ENCODE peak calls at places on chromosomes 2 and 18, in nine cellular contexts. I is neural progenitor cell; F is endothelial cell; L is GM12891; X is aorta; B is K562; N is SK-N-SH; O is GM23248; E is activated CD4-positive, alpha-beta T cell treated with anti-CD3 and anti-CD28 coated beads, Interleukin-2, amount 10 ng/mL, durations not matched to agents 24 days and 14 days. C is an unnamed sample.

GRCh38 chr2:113818382-113818951 is 62.0 kb upstream of the SLC35F5 start:
- DNase-seq in F (peak; percentile 5), X (peak; percentile 46), N (peak; percentile 12), B (peak; percentile 31), L (no peak), I (peak; percentile 58), E (no peak), O (peak; percentile 99), C (no peak)

GRCh38 chr18:75526038-75526437 is 98.5 kb upstream of the SMIM21 start:
- DNase-seq in N (no peak), O (no peak), E (no peak), F (no peak), B (no peak), I (no peak), L (no peak), X (no peak), C (no peak)

GRCh38 chr2:101515512-101515911 is 40.6 kb upstream of the RFX8 start:
- DNase-seq in O (peak; percentile 75), F (no peak), L (no peak), E (no peak), I (no peak), N (no peak), X (no peak), B (no peak), C (no peak)

GRCh38 chr18:31610841-31611240 is 19.2 kb downstream of the TTR start:
- DNase-seq in L (no peak), F (peak; percentile 50), N (peak; percentile 27), B (no peak), I (peak; percentile 76), E (no peak), O (peak; percentile 15), X (no peak), C (no peak)

GRCh38 chr2:143223556-143223955 is 94.3 kb downstream of the ARHGAP15 start:
- DNase-seq in N (no peak), F (no peak), O (no peak), I (no peak), E (no peak), L (no peak), X (no peak), B (no peak), C (no peak)

GRCh38 chr2:241412144-241412543 is 56.1 kb downstream of the FARP2 start:
- DNase-seq in I (no peak), E (no peak), X (no peak), N (no peak), O (peak; percentile 17), F (no peak), B (peak; percentile 25), L (no peak), C (no peak)

GRCh38 chr2:111196435-111196834 is 75.7 kb downstream of the BCL2L11 start:
- DNase-seq in X (no peak), N (no peak), E (no peak), O (no peak), F (no peak), I (no peak), B (no peak), L (no peak), C (no peak)

GRCh38 chr2:201259216-201259615 is 1.1 kb upstream of the CASP8 start:
- DNase-seq in B (no peak), X (no peak), I (no peak), O (no peak), L (no peak), F (no peak), N (no peak), E (no peak), C (no peak)

GRCh38 chr2:232878855-232879617 is 9.0 kb downstream of the SNORC start:
- DNase-seq in N (peak; percentile 18), I (no peak), O (no peak), X (no peak), B (no peak), E (no peak), F (no peak), L (no peak), C (no peak)

GRCh38 chr2:137928547-137929503 is 35.4 kb upstream of the HNMT start:
- DNase-seq in O (peak; percentile 37), I (no peak), L (no peak), E (no peak), X (no peak), N (peak; percentile 1), F (no peak), B (no peak), C (no peak)

GRCh38 chr2:183105402-183106134 is 18.7 kb upstream of the NUP35 start:
- DNase-seq in O (peak; percentile 42), X (no peak), I (no peak), E (no peak), B (no peak), F (no peak), N (no peak), L (no peak), C (no peak)

GRCh38 chr2:22329097-22329716 is 1055.8 kb upstream of the KLHL29 start:
- DNase-seq in X (no peak), I (no peak), O (no peak), B (no peak), L (no peak), N (no peak), F (no peak), E (no peak), C (no peak)

GRCh38 chr2:6865346-6866238 is at the start of gene CMPK2:
- DNase-seq in L (peak; percentile 86), F (peak; percentile 58), X (peak; percentile 88), N (peak; percentile 95), B (peak; percentile 82), I (peak; percentile 67), E (peak; percentile 98), O (peak; percentile 68), C (peak; percentile 87)

GRCh38 chr2:166805753-166806152 is 82.5 kb upstream of the XIRP2 start:
- DNase-seq in L (no peak), F (no peak), E (no peak), I (no peak), X (no peak), N (no peak), B (no peak), O (no peak), C (no peak)

GRCh38 chr2:241775223-241776177 is 1.1 kb upstream of the GAL3ST2 start:
- DNase-seq in L (no peak), X (peak; percentile 40), O (peak; percentile 17), N (peak; percentile 36), B (no peak), F (peak; percentile 2), I (no peak), E (no peak), C (no peak)

GRCh38 chr18:12023375-12023774 is 42.1 kb downstream of the IMPA2 start:
- DNase-seq in I (no peak), F (no peak), O (no peak), X (no peak), B (no peak), N (no peak), E (no peak), L (no peak), C (no peak)

GRCh38 chr2:176091329-176092258 is 927 bp upstream of the HOXD13 start:
- DNase-seq in O (no peak), B (no peak), X (peak; percentile 19), N (no peak), E (no peak), F (no peak), L (no peak), I (no peak), C (no peak)

GRCh38 chr2:48043301-48043700 is 137.0 kb upstream of the FBXO11 start:
- DNase-seq in O (no peak), F (no peak), X (no peak), B (no peak), E (peak; percentile 23), L (no peak), N (no peak), I (no peak), C (no peak)

C was measured in GM10248.